ENCODE peak calls at places on chromosomes 2 and 18, in ten cellular contexts. B is AG08395; N is HTR-8/SVneo; U is stimulated activated naive B cell treated with anti-CD40 and anti-IgM and Interleukin-4, amounts not matched to agents 10 μg/mL and 1 μg/mL and 100 μg/mL, for 72 hours; A is T-helper 22 cell; M is SW480; E is KBM-7; J is NCI-H1417; G is NCI-H187; D is naive B cell. P is an unnamed sample.

GRCh38 chr18:28108801-28109200 is 68.1 kb downstream of the CDH2 start:
- DNase-seq in E (no peak), G (no peak), U (no peak), N (no peak), A (no peak), B (no peak), M (no peak), D (no peak), J (no peak), P (no peak)

GRCh38 chr18:12336251-12336650 is 28.2 kb downstream of the TUBB6 start:
- DNase-seq in U (no peak), E (no peak), J (no peak), B (no peak), A (no peak), G (no peak), N (no peak), D (no peak), M (no peak), P (no peak)

GRCh38 chr18:69638056-69638455 is 237.4 kb downstream of the DOK6 start:
- DNase-seq in E (no peak), N (no peak), A (no peak), B (no peak), D (no peak), U (no peak), G (no peak), J (no peak), M (no peak), P (no peak)

GRCh38 chr2:44656460-44656859 is 285.0 kb upstream of the SIX3 start:
- DNase-seq in U (no peak), B (no peak), A (no peak), M (no peak), D (no peak), E (no peak), G (no peak), N (no peak), J (no peak), P (no peak)

GRCh38 chr2:214960677-214961076 is 151.2 kb upstream of the BARD1 start:
- DNase-seq in U (no peak), D (no peak), A (no peak), M (no peak), G (no peak), N (no peak), E (no peak), J (no peak), B (peak; percentile 3), P (no peak)

GRCh38 chr2:5725794-5726463 is 33.7 kb downstream of the SOX11 start:
- DNase-seq in U (no peak), J (no peak), D (no peak), A (no peak), M (no peak), B (no peak), E (no peak), N (no peak), G (no peak), P (no peak)

GRCh38 chr2:113039675-113040074 is 13.0 kb downstream of the IL36B start:
- DNase-seq in N (no peak), U (no peak), G (no peak), E (no peak), D (no peak), J (no peak), M (no peak), B (no peak), A (no peak), P (no peak)

GRCh38 chr18:40326987-40327386 is 1628.0 kb upstream of the PIK3C3 start:
- DNase-seq in N (no peak), B (no peak), D (no peak), E (no peak), J (no peak), A (no peak), U (no peak), M (no peak), G (no peak), P (no peak)

GRCh38 chr2:109398616-109399015 is 215.2 kb downstream of the SEPTIN10 start:
- DNase-seq in B (peak; percentile 16), D (no peak), J (no peak), A (no peak), N (no peak), E (no peak), M (no peak), G (no peak), U (no peak), P (no peak)

GRCh38 chr2:222483513-222484039 is 59.2 kb downstream of the SGPP2 start:
- DNase-seq in B (no peak), E (peak; percentile 21), D (no peak), U (no peak), J (peak; percentile 3), A (no peak), M (peak; percentile 8), N (no peak), G (no peak), P (no peak)

GRCh38 chr2:39127973-39128372 is 7.1 kb upstream of the SOS1 start:
- DNase-seq in A (peak; percentile 44), B (peak; percentile 10), M (no peak), D (no peak), U (no peak), G (no peak), J (no peak), E (peak; percentile 36), N (no peak), P (no peak)

GRCh38 chr2:241852981-241853631 is 5.6 kb downstream of the PDCD1 start:
- DNase-seq in M (no peak), A (no peak), J (no peak), N (no peak), U (no peak), G (no peak), B (no peak), E (no peak), D (no peak), P (no peak)

GRCh38 chr18:39698436-39698835 is 2132.8 kb upstream of the CELF4 start:
- DNase-seq in D (no peak), J (no peak), U (no peak), M (no peak), A (no peak), E (no peak), N (no peak), B (no peak), G (no peak), P (no peak)

GRCh38 chr2:100878000-100878786 is 58.3 kb downstream of the NPAS2 start:
- DNase-seq in B (peak; percentile 27), G (no peak), J (no peak), A (no peak), D (no peak), U (no peak), M (no peak), N (no peak), E (no peak), P (no peak)

GRCh38 chr2:235268535-235268934 is 225.3 kb upstream of the AGAP1 start:
- DNase-seq in B (peak; percentile 53), U (no peak), D (no peak), A (no peak), E (no peak), G (no peak), N (peak; percentile 34), J (no peak), M (no peak), P (no peak)